ENCODE peak calls at places on chromosomes 13 and 19, in four cellular contexts. I is fibroblast of lung; H is Peyer's patch; L is CD4-positive, alpha-beta T cell. M is an unnamed sample.

GRCh38 chr19:33683881-33684549 is 62.3 kb downstream of the CHST8 start:
- DNase-seq in I (peak), H (no peak), L (no peak), M (no peak)

GRCh38 chr19:5718579-5719273 is 1.2 kb downstream of the LONP1 start:
- DNase-seq in I (peak), H (no peak), L (no peak), M (no peak)

GRCh38 chr13:101092985-101093384 is 323.3 kb downstream of the NALCN start:
- DNase-seq in I (no peak), H (no peak), L (no peak), M (no peak)

GRCh38 chr19:46489445-46490272 is 6.0 kb downstream of the PNMA8B start:
- DNase-seq in I (peak), H (peak), L (peak), M (peak)

GRCh38 chr19:15374105-15374651 is 5.4 kb downstream of the AKAP8 start:
- DNase-seq in I (no peak), H (no peak), L (no peak), M (no peak)

GRCh38 chr19:33551676-33552075 is 30.1 kb upstream of the PEPD start:
- DNase-seq in I (no peak), H (no peak), L (no peak), M (no peak)

GRCh38 chr13:111480976-111481375 is 160.5 kb downstream of the TEX29 start:
- DNase-seq in I (no peak), H (peak), L (no peak), M (no peak)

GRCh38 chr19:10551698-10552301 is 8.1 kb downstream of the ATG4D start:
- DNase-seq in I (peak), H (no peak), L (no peak), M (no peak)

GRCh38 chr13:113545455-113545930 is 39.1 kb upstream of the TFDP1 start:
- DNase-seq in I (peak), H (peak), L (no peak), M (peak)

DNA sequence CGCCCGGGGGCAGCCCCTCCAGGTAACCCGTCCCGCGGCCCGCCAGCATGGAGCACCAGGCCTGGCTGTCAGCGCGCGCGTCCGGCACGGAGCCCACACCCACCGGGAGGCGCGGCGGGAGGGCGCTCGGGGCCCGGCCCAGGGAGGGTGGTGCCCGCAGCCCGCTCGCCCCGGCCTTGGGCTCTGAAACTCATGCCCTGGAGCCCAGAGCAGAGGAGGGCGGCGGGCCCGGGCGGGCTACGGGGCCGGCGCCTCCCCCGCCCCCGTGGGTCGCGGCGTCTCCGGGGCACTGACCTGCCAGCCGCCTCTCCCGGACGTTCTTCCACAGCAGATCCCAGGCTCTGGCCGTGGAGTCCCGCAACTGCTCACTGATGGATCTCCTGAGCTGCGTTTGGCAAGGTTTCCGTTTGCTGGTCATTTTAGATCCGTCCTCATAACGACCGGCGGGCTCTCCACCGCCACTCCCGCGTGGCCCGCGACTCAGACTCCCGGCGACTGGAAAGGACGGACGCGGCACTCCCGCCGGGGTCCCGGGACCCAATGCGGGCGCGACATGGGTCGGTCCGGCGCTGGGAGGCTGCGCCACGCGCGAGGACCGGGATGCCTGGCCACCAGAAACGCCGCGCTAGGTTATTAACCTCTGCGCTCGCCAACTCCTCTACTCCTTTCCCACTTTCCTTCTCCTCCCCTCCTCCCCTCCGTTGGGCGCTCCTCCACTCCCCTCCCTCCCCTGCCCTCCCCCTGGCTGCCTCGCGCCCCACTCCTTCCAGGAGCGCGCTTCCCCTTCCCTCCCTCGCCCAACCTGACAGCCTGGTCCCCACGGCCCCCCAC is 64.7 kb upstream of the STARD13 start:
- DNase-seq in I (peak), H (peak), L (no peak), M (no peak)
- H3K27ac ChIP-seq in I (peak), H (peak), L (no peak), M (peak)

DNA sequence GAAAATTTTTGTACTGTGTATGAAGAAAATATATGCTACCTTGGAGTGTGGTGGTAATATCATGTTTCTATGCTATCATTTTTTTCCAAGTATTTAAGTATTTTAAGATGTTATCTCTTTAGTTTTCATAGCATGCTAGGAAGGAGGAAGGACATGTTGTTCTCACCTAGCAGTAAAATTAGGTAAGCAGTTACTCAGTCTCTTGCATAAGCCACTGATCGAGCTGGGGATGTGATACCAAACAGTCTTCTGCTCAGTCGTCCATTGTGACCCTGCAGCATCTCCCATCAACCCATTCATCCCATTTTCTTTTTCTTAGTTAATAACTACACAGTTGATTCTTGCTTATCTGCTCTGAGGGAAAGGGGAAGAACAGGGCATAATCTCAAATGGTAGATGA is 130.6 kb downstream of the KLF5 start:
- DNase-seq in I (no peak), H (no peak), L (no peak), M (no peak)
- H3K27ac ChIP-seq in I (no peak), H (no peak), L (no peak), M (no peak)

DNA sequence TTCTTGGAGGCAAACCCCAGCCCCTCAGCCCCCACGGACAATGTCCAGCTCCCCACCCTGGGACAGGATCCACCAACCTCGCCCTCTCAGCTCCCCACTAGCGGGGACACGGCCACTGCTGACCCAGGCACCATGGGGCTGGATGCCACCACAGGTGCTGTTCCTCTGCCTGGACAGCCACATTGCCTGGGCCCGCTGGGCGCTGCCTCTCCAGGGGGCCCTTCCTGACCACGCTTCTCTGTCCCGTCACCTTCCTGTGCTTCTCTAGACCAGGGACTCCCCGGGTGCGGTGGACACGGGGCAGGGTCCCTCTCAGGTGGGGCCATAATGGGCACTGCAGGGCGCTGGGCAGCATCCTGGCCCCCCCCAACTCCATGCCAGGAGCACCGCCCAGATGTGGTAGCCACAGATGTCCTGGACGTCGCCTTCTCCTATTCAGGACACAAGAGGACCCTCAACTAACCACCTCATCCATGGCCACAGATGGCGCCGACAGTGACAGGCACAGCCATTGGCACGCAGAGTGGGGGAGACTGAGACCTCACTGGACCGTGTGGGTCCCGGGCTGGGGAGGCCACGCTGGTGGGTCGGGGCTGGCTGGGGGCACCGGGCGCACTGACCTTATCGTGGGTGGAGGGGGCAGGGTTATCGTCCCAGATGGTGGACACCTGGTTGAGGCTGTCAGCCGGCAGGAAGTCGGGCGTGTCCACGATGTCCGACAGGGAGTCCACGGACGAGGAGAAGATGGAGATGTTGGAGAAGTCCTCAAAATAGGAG is 23.4 kb downstream of the GPX4 start:
- DNase-seq in I (no peak), H (no peak), L (no peak), M (no peak)
- H3K27ac ChIP-seq in I (peak), H (no peak), L (no peak), M (no peak)

DNA sequence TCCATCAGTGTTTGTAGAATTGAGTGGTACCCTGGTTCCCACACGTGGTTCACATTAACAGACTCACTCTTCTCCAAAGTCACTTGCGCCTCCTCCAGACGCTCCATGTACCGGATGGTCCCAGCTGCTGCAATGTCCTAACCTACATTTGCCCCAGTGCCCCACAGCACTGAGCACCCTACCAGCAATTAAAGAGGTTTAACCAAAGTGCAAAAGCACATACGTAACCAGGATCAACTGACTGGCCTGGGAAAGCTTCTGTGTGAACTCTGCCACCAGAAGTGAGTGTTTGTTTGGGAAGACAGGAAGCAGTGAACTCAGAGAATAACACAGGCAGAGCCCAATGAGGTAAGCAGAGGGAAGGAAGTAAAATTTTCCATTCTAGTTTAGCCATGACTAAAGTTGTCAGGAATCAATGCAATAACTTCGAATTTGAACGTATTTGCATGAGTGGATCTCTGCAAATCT is 7.3 kb upstream of the MEDAG start:
- DNase-seq in I (peak), H (no peak), L (no peak), M (no peak)
- H3K27ac ChIP-seq in I (peak), H (no peak), L (no peak), M (no peak)

DNA sequence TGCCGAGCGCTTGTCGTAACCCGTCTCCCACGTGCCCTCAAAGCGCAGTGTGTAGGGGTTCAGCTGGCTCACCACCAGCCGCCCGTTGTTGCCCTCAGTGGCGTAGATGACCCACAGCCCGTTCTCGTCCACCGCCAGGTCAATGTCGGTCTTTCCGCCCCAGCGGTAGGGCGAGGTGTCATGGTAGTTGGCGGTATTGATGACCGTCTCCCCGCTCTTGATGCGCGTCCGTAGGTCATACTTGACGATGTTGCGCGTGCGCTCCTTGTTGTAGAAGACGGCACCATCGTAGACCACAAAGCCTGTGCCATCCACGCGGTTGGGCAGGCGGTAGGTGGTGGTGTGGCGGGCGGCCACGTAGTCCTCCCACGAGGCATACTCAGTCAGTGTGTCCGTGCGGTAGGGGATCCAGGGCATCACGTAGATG is 26.5 kb upstream of the ASF1B start:
- DNase-seq in I (no peak), H (no peak), L (no peak), M (peak)
- H3K27ac ChIP-seq in I (no peak), H (no peak), L (no peak), M (no peak)

GRCh38 chr19:55459551-55459949 is 1.9 kb downstream of the ISOC2 start:
- DNase-seq in I (no peak), H (no peak), L (no peak), M (no peak)
- H3K27ac ChIP-seq in I (no peak), H (no peak), L (no peak), M (peak)

GRCh38 chr19:3556978-3557460 is 367 bp downstream of the MFSD12 start:
- DNase-seq in I (no peak), H (peak), L (peak), M (no peak)
- H3K27ac ChIP-seq in I (peak), H (peak), L (peak), M (no peak)

M was measured in dorsolateral prefrontal cortex.